ENCODE peak calls at places on chromosomes 13 and 19, in nine cellular contexts. One of them, this sample, is unnamed.
A peak's percentile ranks its signal among the peaks of the same experiment; 100 is the strongest.

GRCh38 chr19:38183227-38183914 is 40.7 kb downstream of the DPF1 start:
- DNase-seq in body of pancreas: no peak
- DNase-seq in Peyer's patch: no peak
- DNase-seq in upper lobe of left lung: no peak
- DNase-seq in HCT116: no peak
- DNase-seq in IMR-90: no peak
- DNase-seq in uterus: peak; percentile 60
- DNase-seq in lower leg skin: no peak
- DNase-seq in HepG2: no peak
- DNase-seq in this sample: no peak

GRCh38 chr13:51112771-51113170 is 1.7 kb upstream of the C13orf42 start:
- DNase-seq in body of pancreas: no peak
- DNase-seq in uterus: no peak
- DNase-seq in HCT116: no peak
- DNase-seq in Peyer's patch: no peak
- DNase-seq in lower leg skin: no peak
- DNase-seq in IMR-90: no peak
- DNase-seq in HepG2: no peak
- DNase-seq in upper lobe of left lung: no peak
- DNase-seq in this sample: no peak

GRCh38 chr13:113941571-113942191 is 32.2 kb downstream of the C13orf46 start:
- DNase-seq in upper lobe of left lung: no peak
- DNase-seq in Peyer's patch: peak; percentile 51
- DNase-seq in uterus: no peak
- DNase-seq in HCT116: no peak
- DNase-seq in lower leg skin: no peak
- DNase-seq in HepG2: no peak
- DNase-seq in body of pancreas: peak; percentile 9
- DNase-seq in IMR-90: no peak
- DNase-seq in this sample: peak; percentile 53

GRCh38 chr13:104823071-104823470 is 1712.4 kb downstream of the EFNB2 start:
- DNase-seq in HepG2: no peak
- DNase-seq in uterus: no peak
- DNase-seq in IMR-90: no peak
- DNase-seq in Peyer's patch: no peak
- DNase-seq in lower leg skin: no peak
- DNase-seq in upper lobe of left lung: no peak
- DNase-seq in HCT116: no peak
- DNase-seq in body of pancreas: no peak
- DNase-seq in this sample: peak; percentile 24

GRCh38 chr13:25886438-25887214 is 165.2 kb downstream of the SHISA2 start:
- DNase-seq in HepG2: no peak
- DNase-seq in upper lobe of left lung: no peak
- DNase-seq in body of pancreas: no peak
- DNase-seq in lower leg skin: no peak
- DNase-seq in Peyer's patch: no peak
- DNase-seq in HCT116: no peak
- DNase-seq in IMR-90: peak; percentile 44
- DNase-seq in uterus: no peak
- DNase-seq in this sample: peak; percentile 72

GRCh38 chr19:16773259-16773658 is 53.6 kb downstream of the NWD1 start:
- DNase-seq in uterus: no peak
- DNase-seq in upper lobe of left lung: no peak
- DNase-seq in body of pancreas: no peak
- DNase-seq in IMR-90: no peak
- DNase-seq in Peyer's patch: no peak
- DNase-seq in HepG2: no peak
- DNase-seq in HCT116: no peak
- DNase-seq in lower leg skin: no peak
- DNase-seq in this sample: no peak

GRCh38 chr13:97359181-97360057 is 74.5 kb upstream of the RAP2A start:
- DNase-seq in uterus: peak; percentile 42
- DNase-seq in body of pancreas: peak; percentile 56
- DNase-seq in upper lobe of left lung: peak; percentile 50
- DNase-seq in HCT116: peak; percentile 44
- DNase-seq in lower leg skin: no peak
- DNase-seq in IMR-90: peak; percentile 92
- DNase-seq in Peyer's patch: no peak
- DNase-seq in HepG2: peak; percentile 73
- DNase-seq in this sample: peak; percentile 84

GRCh38 chr19:35037716-35038622 is 3.6 kb upstream of the HPN start:
- DNase-seq in lower leg skin: no peak
- DNase-seq in upper lobe of left lung: peak; percentile 24
- DNase-seq in uterus: no peak
- DNase-seq in HCT116: no peak
- DNase-seq in body of pancreas: no peak
- DNase-seq in IMR-90: no peak
- DNase-seq in HepG2: no peak
- DNase-seq in Peyer's patch: no peak
- DNase-seq in this sample: no peak

DNA sequence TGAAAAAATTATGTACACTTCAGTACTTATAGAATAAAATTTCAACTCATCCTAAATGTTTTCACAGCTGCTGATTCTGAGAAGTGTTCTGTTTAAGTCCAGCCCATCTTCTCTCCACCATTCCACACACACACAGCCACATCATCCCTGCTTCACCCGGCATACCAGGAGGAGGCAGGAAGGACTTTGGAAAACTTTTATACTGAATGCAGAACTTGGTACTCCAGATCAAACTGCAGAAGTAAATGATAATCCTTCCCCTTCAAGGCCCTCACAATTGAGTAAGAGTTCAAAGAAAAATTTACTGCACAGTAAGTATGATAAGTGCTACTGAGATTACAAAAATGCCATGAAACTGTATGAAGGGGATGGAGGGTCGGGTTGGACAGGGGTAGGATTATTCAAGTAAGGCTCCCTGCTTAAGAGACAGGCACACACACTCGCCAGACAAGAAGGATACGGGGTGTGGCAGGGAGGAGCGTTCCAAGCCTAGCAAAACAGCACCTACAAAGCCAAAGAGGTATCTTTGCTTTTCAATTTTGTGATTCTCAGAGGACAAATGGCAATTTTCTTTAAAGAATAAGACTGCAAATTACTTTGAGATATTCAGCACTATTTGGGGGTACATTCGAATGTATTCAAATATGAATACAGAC is 2.6 kb downstream of the USP12 start:
- DNase-seq in HepG2: no peak
- DNase-seq in upper lobe of left lung: no peak
- DNase-seq in Peyer's patch: no peak
- DNase-seq in uterus: no peak
- DNase-seq in lower leg skin: no peak
- DNase-seq in body of pancreas: no peak
- DNase-seq in HCT116: no peak
- DNase-seq in IMR-90: peak; percentile 39
- DNase-seq in this sample: no peak
- H3K4me3 ChIP-seq in HepG2: no peak overlapping the region
- H3K4me3 ChIP-seq in upper lobe of left lung: no peak overlapping the region
- H3K4me3 ChIP-seq in Peyer's patch: no peak overlapping the region
- H3K4me3 ChIP-seq in uterus: no peak overlapping the region
- H3K4me3 ChIP-seq in lower leg skin: no peak overlapping the region
- H3K4me3 ChIP-seq in body of pancreas: no peak overlapping the region
- H3K4me3 ChIP-seq in HCT116: no peak overlapping the region
- H3K4me3 ChIP-seq in IMR-90: no peak overlapping the region
- H3K4me3 ChIP-seq in this sample: peak overlapping the region; percentile 81

GRCh38 chr19:51108066-51108804 is at the start of gene CTU1:
- DNase-seq in HCT116: peak; percentile 99
- DNase-seq in uterus: peak; percentile 98
- DNase-seq in HepG2: peak; percentile 98
- DNase-seq in Peyer's patch: peak; percentile 97
- DNase-seq in lower leg skin: peak; percentile 99
- DNase-seq in IMR-90: peak; percentile 99
- DNase-seq in body of pancreas: peak; percentile 99
- DNase-seq in upper lobe of left lung: peak; percentile 99
- DNase-seq in this sample: peak; percentile 99
- TF ChIP-seq POLR2A in HCT116: peak; percentile 60
- TF ChIP-seq POLR2A in uterus: peak; percentile 18
- TF ChIP-seq POLR2A in HepG2: peak; percentile 86
- TF ChIP-seq POLR2A in Peyer's patch: no peak
- TF ChIP-seq POLR2A in lower leg skin: no peak
- TF ChIP-seq POLR2A in IMR-90: peak; percentile 82
- TF ChIP-seq POLR2A in body of pancreas: no peak
- TF ChIP-seq POLR2A in upper lobe of left lung: peak; percentile 71
- TF ChIP-seq POLR2A in this sample: peak; percentile 75

GRCh38 chr19:45527731-45528130 is 20.5 kb downstream of the VASP start:
- DNase-seq in uterus: no peak
- DNase-seq in HCT116: no peak
- DNase-seq in Peyer's patch: no peak
- DNase-seq in IMR-90: no peak
- DNase-seq in body of pancreas: no peak
- DNase-seq in lower leg skin: no peak
- DNase-seq in HepG2: no peak
- DNase-seq in upper lobe of left lung: no peak
- DNase-seq in this sample: no peak

GRCh38 chr19:45526971-45527370 is 19.7 kb downstream of the VASP start:
- DNase-seq in upper lobe of left lung: no peak
- DNase-seq in uterus: no peak
- DNase-seq in HCT116: no peak
- DNase-seq in HepG2: no peak
- DNase-seq in IMR-90: no peak
- DNase-seq in lower leg skin: no peak
- DNase-seq in body of pancreas: no peak
- DNase-seq in Peyer's patch: no peak
- DNase-seq in this sample: no peak

GRCh38 chr19:45526143-45526542 is 18.9 kb downstream of the VASP start:
- DNase-seq in HepG2: peak; percentile 78
- DNase-seq in lower leg skin: no peak
- DNase-seq in Peyer's patch: peak; percentile 71
- DNase-seq in upper lobe of left lung: peak; percentile 75
- DNase-seq in IMR-90: peak; percentile 55
- DNase-seq in HCT116: no peak
- DNase-seq in uterus: peak; percentile 58
- DNase-seq in body of pancreas: peak; percentile 68
- DNase-seq in this sample: peak; percentile 21

GRCh38 chr19:45528744-45529453 is 21.6 kb downstream of the VASP start:
- DNase-seq in HCT116: no peak
- DNase-seq in IMR-90: no peak
- DNase-seq in uterus: no peak
- DNase-seq in upper lobe of left lung: no peak
- DNase-seq in HepG2: no peak
- DNase-seq in Peyer's patch: peak; percentile 79
- DNase-seq in lower leg skin: no peak
- DNase-seq in body of pancreas: peak; percentile 75
- DNase-seq in this sample: no peak

DNA sequence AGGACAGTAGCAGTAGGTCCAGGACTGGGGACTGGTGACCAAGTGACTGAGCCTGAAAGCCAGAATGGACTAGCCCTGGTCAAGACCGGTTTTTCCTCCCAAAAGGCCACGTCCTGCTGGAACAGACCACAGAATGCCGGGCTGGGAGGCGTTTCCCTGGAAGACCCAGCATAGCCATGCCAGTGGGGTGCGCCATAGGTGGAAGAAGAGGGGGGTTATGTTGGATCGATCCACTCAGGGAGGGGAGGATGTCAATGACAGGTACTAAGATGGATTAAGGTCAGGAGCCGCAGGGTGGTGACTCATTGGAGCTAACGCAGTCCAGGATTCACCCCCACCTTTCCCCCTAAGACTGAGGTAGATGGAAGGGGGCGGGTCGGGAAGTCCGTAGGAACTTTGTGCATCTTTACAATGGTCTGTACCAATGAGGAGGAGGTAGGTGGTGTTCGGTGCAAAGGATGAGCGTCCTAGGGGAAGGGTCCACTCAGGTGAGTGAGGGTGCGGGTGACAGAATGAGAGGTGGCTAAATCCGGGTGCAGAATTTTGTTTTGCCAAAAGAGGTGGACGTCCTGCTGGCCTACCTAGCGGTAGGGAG is 21.0 kb downstream of the VASP start:
- DNase-seq in IMR-90: peak; percentile 56
- DNase-seq in Peyer's patch: no peak
- DNase-seq in uterus: no peak
- DNase-seq in lower leg skin: no peak
- DNase-seq in HCT116: no peak
- DNase-seq in HepG2: no peak
- DNase-seq in upper lobe of left lung: no peak
- DNase-seq in body of pancreas: peak; percentile 62
- DNase-seq in this sample: no peak
- H3K4me3 ChIP-seq in IMR-90: no peak overlapping the region
- H3K4me3 ChIP-seq in Peyer's patch: no peak overlapping the region
- H3K4me3 ChIP-seq in uterus: no peak overlapping the region
- H3K4me3 ChIP-seq in lower leg skin: no peak overlapping the region
- H3K4me3 ChIP-seq in HCT116: no peak overlapping the region
- H3K4me3 ChIP-seq in HepG2: no peak overlapping the region
- H3K4me3 ChIP-seq in upper lobe of left lung: peak overlapping the region; percentile 36
- H3K4me3 ChIP-seq in body of pancreas: no peak overlapping the region
- H3K4me3 ChIP-seq in this sample: no peak overlapping the region

GRCh38 chr19:2247433-2248101 is 1.6 kb upstream of the AMH start:
- DNase-seq in lower leg skin: no peak
- DNase-seq in body of pancreas: no peak
- DNase-seq in Peyer's patch: no peak
- DNase-seq in uterus: no peak
- DNase-seq in IMR-90: no peak
- DNase-seq in HepG2: no peak
- DNase-seq in HCT116: no peak
- DNase-seq in upper lobe of left lung: no peak
- DNase-seq in this sample: no peak

GRCh38 chr19:2249880-2250764 is 999 bp downstream of the AMH start:
- DNase-seq in IMR-90: no peak
- DNase-seq in HCT116: no peak
- DNase-seq in upper lobe of left lung: no peak
- DNase-seq in HepG2: no peak
- DNase-seq in lower leg skin: no peak
- DNase-seq in body of pancreas: no peak
- DNase-seq in Peyer's patch: no peak
- DNase-seq in uterus: no peak
- DNase-seq in this sample: no peak

GRCh38 chr19:2248136-2249009 is 750 bp upstream of the AMH start:
- DNase-seq in HCT116: no peak
- DNase-seq in IMR-90: no peak
- DNase-seq in upper lobe of left lung: no peak
- DNase-seq in lower leg skin: no peak
- DNase-seq in Peyer's patch: no peak
- DNase-seq in uterus: no peak
- DNase-seq in body of pancreas: no peak
- DNase-seq in HepG2: no peak
- DNase-seq in this sample: no peak

GRCh38 chr19:2250765-2251576 is 1.8 kb downstream of the AMH start:
- DNase-seq in lower leg skin: no peak
- DNase-seq in Peyer's patch: no peak
- DNase-seq in HepG2: no peak
- DNase-seq in uterus: no peak
- DNase-seq in IMR-90: no peak
- DNase-seq in body of pancreas: no peak
- DNase-seq in HCT116: no peak
- DNase-seq in upper lobe of left lung: no peak
- DNase-seq in this sample: no peak

DNA sequence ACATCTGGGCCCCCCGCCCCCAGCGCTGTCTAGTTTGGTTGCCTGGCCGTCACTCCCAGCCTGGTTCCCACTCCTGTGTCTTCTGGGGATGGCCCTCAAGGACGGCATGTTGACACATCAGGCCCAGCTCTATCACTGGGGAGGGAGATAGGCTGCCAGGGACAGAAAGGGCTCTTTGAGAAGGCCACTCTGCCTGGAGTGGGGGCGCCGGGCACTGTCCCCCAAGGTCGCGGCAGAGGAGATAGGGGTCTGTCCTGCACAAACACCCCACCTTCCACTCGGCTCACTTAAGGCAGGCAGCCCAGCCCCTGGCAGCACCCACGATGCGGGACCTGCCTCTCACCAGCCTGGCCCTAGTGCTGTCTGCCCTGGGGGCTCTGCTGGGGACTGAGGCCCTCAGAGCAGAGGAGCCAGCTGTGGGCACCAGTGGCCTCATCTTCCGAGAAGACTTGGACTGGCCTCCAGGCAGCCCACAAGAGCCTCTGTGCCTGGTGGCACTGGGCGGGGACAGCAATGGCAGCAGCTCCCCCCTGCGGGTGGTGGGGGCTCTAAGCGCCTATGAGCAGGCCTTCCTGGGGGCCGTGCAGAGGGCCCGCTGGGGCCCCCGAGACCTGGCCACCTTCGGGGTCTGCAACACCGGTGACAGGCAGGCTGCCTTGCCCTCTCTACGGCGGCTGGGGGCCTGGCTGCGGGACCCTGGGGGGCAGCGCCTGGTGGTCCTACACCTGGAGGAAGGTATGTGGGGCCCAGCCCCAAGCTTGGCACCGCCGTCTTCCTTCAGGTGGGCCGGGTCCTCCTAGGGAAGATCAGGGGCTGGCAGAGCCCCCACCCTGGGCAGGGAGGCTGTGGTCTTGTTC is at the start of gene AMH:
- DNase-seq in Peyer's patch: no peak
- DNase-seq in lower leg skin: no peak
- DNase-seq in upper lobe of left lung: no peak
- DNase-seq in HCT116: no peak
- DNase-seq in HepG2: no peak
- DNase-seq in uterus: no peak
- DNase-seq in IMR-90: no peak
- DNase-seq in body of pancreas: no peak
- DNase-seq in this sample: no peak
- TF ChIP-seq POLR2A in Peyer's patch: no peak
- TF ChIP-seq POLR2A in lower leg skin: no peak
- TF ChIP-seq POLR2A in upper lobe of left lung: no peak
- TF ChIP-seq POLR2A in HCT116: no peak
- TF ChIP-seq POLR2A in HepG2: no peak
- TF ChIP-seq POLR2A in uterus: no peak
- TF ChIP-seq POLR2A in IMR-90: no peak
- TF ChIP-seq POLR2A in body of pancreas: no peak
- TF ChIP-seq POLR2A in this sample: no peak